ENCODE peak calls at places on chromosomes 11 and 22, in nine cellular contexts. D is GM06990, J is WTC11, U is testis, G is mucosa of descending colon, S is left ventricle myocardium inferior, Q is MCF 10A, P is AG09309, T is H1. W is an unnamed sample.

GRCh38 chr22:49015459-49015858 is 812.2 kb downstream of the BRD1 start:
- DNase-seq in D (no peak), G (no peak), S (no peak), U (peak), T (peak), Q (no peak), P (no peak), J (no peak), W (no peak)

GRCh38 chr11:10761085-10761698 is 10.1 kb downstream of the CTR9 start:
- DNase-seq in D (no peak), Q (no peak), P (no peak), U (no peak), S (no peak), G (no peak), J (no peak), T (no peak), W (no peak)

GRCh38 chr11:11798586-11799438 is 43.0 kb upstream of the USP47 start:
- DNase-seq in U (peak), D (peak), Q (peak), S (peak), G (peak), P (peak), T (peak), J (peak), W (peak)

GRCh38 chr11:43327987-43328386 is 16.2 kb downstream of the API5 start:
- DNase-seq in U (no peak), Q (peak), T (no peak), G (peak), D (no peak), P (peak), S (no peak), J (no peak), W (peak)

GRCh38 chr11:107591098-107591445 is at the start of gene ELMOD1:
- DNase-seq in T (peak), U (peak), G (peak), J (peak), Q (peak), S (peak), P (no peak), D (peak), W (no peak)

GRCh38 chr22:50186789-50187523 is 1.2 kb downstream of the TRABD start:
- DNase-seq in P (no peak), T (no peak), D (peak), U (no peak), G (peak), J (no peak), S (no peak), Q (no peak), W (no peak)

GRCh38 chr11:74702383-74703007 is 28.7 kb downstream of the CHRDL2 start:
- DNase-seq in P (no peak), D (peak), G (peak), T (peak), U (peak), S (peak), Q (peak), J (peak), W (no peak)

GRCh38 chr22:45804986-45805325 is 133.3 kb downstream of the ATXN10 start:
- DNase-seq in U (no peak), S (no peak), P (peak), J (no peak), D (no peak), G (no peak), Q (peak), T (no peak), W (peak)

GRCh38 chr11:127017482-127017881 is 16.9 kb upstream of the KIRREL3 start:
- DNase-seq in D (no peak), S (no peak), Q (peak), T (no peak), J (peak), G (no peak), U (no peak), P (peak), W (no peak)

GRCh38 chr11:17013548-17014320 is 480 bp downstream of the PLEKHA7 start:
- DNase-seq in T (peak), J (peak), Q (peak), G (peak), S (no peak), P (no peak), U (peak), D (no peak), W (no peak)

GRCh38 chr22:46250783-46251125 is 661 bp upstream of the CDPF1 start:
- DNase-seq in G (peak), U (no peak), S (no peak), J (peak), Q (no peak), D (no peak), T (peak), P (no peak), W (no peak)

GRCh38 chr22:36226189-36226588 is 13.1 kb downstream of the APOL2 start:
- DNase-seq in T (no peak), J (no peak), G (no peak), P (no peak), Q (no peak), U (no peak), D (no peak), S (no peak), W (no peak)

GRCh38 chr11:128095459-128096096 is 491.8 kb downstream of the ETS1 start:
- DNase-seq in T (no peak), Q (peak), J (no peak), G (no peak), P (peak), S (no peak), D (no peak), U (no peak), W (peak)

GRCh38 chr11:128093689-128094088 is 493.7 kb downstream of the ETS1 start:
- DNase-seq in S (no peak), Q (no peak), U (no peak), P (no peak), T (no peak), G (no peak), J (no peak), D (no peak), W (no peak)

GRCh38 chr11:128103278-128103873 is 484.0 kb downstream of the ETS1 start:
- DNase-seq in T (no peak), J (no peak), S (no peak), G (no peak), P (no peak), U (no peak), D (no peak), Q (no peak), W (no peak)

GRCh38 chr11:128098840-128099239 is 488.5 kb downstream of the ETS1 start:
- DNase-seq in S (no peak), U (no peak), D (no peak), P (no peak), J (no peak), G (no peak), Q (no peak), T (no peak), W (no peak)
- TF ChIP-seq CTCF in S (no peak), U (no peak), D (no peak), P (no peak), J (no peak), G (no peak), Q (no peak), T (no peak), W (no peak)

DNA sequence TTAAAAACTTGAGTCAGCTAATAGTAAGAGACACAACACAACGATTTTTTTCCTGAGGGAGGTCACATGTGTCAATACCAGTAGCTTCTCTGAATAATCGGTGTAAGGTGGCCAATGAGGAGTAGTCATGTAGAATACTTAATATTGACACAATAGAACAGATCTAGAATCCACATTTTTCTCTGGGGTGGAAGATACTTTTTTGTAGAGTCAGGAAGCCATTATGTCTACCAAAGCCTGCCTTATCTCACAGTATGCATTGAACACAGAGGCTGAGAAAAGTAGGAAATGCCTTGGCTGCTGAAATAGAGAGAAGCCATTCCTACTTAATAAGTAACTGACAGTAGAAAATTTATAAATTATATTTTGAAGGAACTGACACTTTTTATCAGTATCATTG is 725.0 kb downstream of the METTL15 start:
- DNase-seq in Q (no peak), D (no peak), G (no peak), J (no peak), U (no peak), P (no peak), T (no peak), S (no peak), W (no peak)
- TF ChIP-seq CTCF in Q (no peak), D (no peak), G (no peak), J (no peak), U (no peak), P (no peak), T (no peak), S (no peak), W (no peak)

GRCh38 chr11:80815752-80816453 is 1375.1 kb upstream of the TENM4 start:
- DNase-seq in T (no peak), Q (no peak), J (no peak), U (no peak), D (peak), S (no peak), P (no peak), G (no peak), W (no peak)
- TF ChIP-seq CTCF in T (no peak), Q (no peak), J (no peak), U (no peak), D (no peak), S (no peak), P (no peak), G (no peak), W (no peak)

GRCh38 chr11:91608662-91609061 is 616.0 kb upstream of the FAT3 start:
- DNase-seq in P (no peak), U (no peak), Q (peak), T (no peak), J (no peak), D (no peak), S (no peak), G (no peak), W (no peak)
- TF ChIP-seq CTCF in P (no peak), U (no peak), Q (no peak), T (no peak), J (no peak), D (no peak), S (no peak), G (no peak), W (no peak)

GRCh38 chr11:114316980-114317675 is 20.9 kb downstream of the NNMT start:
- DNase-seq in P (no peak), T (no peak), U (peak), Q (no peak), S (no peak), J (no peak), D (no peak), G (no peak), W (no peak)

GRCh38 chr11:114319716-114320328 is 23.6 kb downstream of the NNMT start:
- DNase-seq in D (no peak), J (no peak), G (no peak), U (no peak), Q (no peak), T (no peak), P (no peak), S (no peak), W (no peak)

GRCh38 chr11:114315749-114316368 is 19.7 kb downstream of the NNMT start:
- DNase-seq in D (no peak), U (no peak), T (no peak), J (no peak), S (no peak), Q (no peak), P (no peak), G (peak), W (no peak)

GRCh38 chr11:114318361-114318760 is 22.2 kb downstream of the NNMT start:
- DNase-seq in U (no peak), G (no peak), D (no peak), Q (no peak), S (no peak), P (no peak), T (no peak), J (no peak), W (no peak)

GRCh38 chr11:114317738-114318137 is 21.5 kb downstream of the NNMT start:
- DNase-seq in U (peak), P (no peak), T (peak), G (peak), S (peak), D (no peak), J (peak), Q (peak), W (peak)
- TF ChIP-seq CTCF in U (no peak), P (peak), T (peak), G (no peak), S (peak), D (peak), J (no peak), Q (peak), W (peak)

GRCh38 chr11:32713496-32713895 is 81.0 kb downstream of the CCDC73 start:
- DNase-seq in Q (peak), P (no peak), T (no peak), J (no peak), U (no peak), D (no peak), G (no peak), S (no peak), W (no peak)
- TF ChIP-seq CTCF in Q (peak), P (peak), T (no peak), J (no peak), U (no peak), D (peak), G (no peak), S (peak), W (peak)

GRCh38 chr11:116513894-116514293 is 258.9 kb downstream of the BUD13 start:
- DNase-seq in J (peak), S (peak), P (no peak), U (peak), G (peak), D (no peak), Q (peak), T (peak), W (no peak)
- TF ChIP-seq CTCF in J (peak), S (peak), P (peak), U (no peak), G (no peak), D (peak), Q (peak), T (peak), W (peak)

DNA sequence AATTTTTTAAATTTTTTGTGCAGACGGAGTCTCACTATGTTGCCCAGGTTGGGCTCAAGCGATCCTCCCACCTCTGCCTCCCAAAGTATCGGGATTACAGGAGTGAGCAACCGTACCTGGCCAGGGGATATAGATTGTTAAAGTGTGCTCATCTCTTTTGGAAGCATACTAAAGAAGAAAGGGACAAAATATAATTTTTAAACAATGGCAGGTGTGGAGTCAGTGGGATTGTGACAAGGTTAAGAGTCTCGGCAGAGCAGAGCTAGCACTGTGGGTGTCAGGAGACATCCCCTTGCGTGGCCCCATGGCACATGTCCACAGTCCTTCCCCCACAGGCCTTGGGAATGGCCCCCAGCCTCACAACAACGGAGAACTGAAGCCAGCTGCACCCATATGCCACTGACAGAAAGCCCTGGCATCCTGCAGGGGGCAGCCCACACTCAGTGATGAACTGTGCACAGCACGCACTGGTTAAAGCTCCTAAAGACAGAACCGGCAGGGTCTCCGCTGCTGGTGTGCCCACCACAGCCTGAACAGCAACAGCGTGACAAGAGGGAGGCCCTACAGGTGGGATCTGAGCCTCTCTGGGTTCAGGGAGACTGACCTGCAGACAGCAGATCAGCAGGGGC is 29.9 kb downstream of the SERPIND1 start:
- DNase-seq in T (peak), P (no peak), G (peak), S (no peak), Q (peak), U (peak), D (no peak), J (peak), W (no peak)
- TF ChIP-seq CTCF in T (peak), P (peak), G (no peak), S (peak), Q (peak), U (no peak), D (peak), J (peak), W (peak)

DNA sequence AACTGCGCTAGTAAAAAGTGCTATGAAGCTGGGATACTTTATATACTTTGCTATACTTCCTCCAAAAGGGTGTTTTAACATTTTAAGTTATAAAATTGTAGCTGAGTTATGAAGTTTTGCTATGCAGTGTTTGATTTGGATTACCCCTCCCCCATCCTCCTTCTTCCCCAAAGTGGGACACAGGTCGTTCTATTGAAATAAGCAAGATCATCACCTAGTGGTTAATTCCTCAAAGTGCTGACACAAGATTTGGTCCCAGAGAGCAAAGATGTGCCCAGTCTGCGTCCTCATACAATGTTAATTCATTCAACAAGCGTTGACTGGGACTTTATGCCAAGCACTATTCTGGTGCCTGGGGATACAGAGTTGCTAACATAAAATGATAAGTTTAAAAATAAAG is 78.5 kb downstream of the SPON1 start:
- DNase-seq in P (no peak), Q (peak), U (no peak), S (no peak), D (no peak), G (no peak), J (no peak), T (no peak), W (no peak)
- TF ChIP-seq CTCF in P (peak), Q (no peak), U (no peak), S (peak), D (peak), G (no peak), J (no peak), T (no peak), W (peak)

W was measured in AG09319.